ENCODE peak calls at places on chromosomes 2 and 18, in five cellular contexts. C, R, N, G and S are unnamed samples.

GRCh38 chr2:113342650-113343049 is 63.9 kb upstream of the PAX8 start:
- DNase-seq in C (no peak), R (no peak), N (no peak), G (no peak), S (no peak)

GRCh38 chr18:23341983-23342382 is 111.1 kb upstream of the RIOK3 start:
- DNase-seq in C (no peak), R (no peak), N (no peak), G (no peak), S (no peak)

GRCh38 chr18:8367217-8367988 is 241.8 kb upstream of the RAB12 start:
- DNase-seq in C (peak; percentile 30), R (peak; percentile 67), N (peak; percentile 37), G (no peak), S (peak; percentile 8)

GRCh38 chr2:57146951-57147350 is 899.7 kb upstream of the VRK2 start:
- DNase-seq in C (peak; percentile 71), R (no peak), N (no peak), G (no peak), S (no peak)

GRCh38 chr18:25661836-25662235 is 309.9 kb upstream of the ZNF521 start:
- DNase-seq in C (peak; percentile 28), R (no peak), N (no peak), G (no peak), S (no peak)

GRCh38 chr2:138029238-138029637 is 65.0 kb downstream of the HNMT start:
- DNase-seq in C (peak; percentile 81), R (no peak), N (no peak), G (no peak), S (no peak)

GRCh38 chr2:25174192-25174861 is 5.9 kb upstream of the POMC start:
- DNase-seq in C (no peak), R (no peak), N (no peak), G (no peak), S (no peak)

GRCh38 chr2:60302377-60303126 is 250.9 kb downstream of the BCL11A start:
- DNase-seq in C (no peak), R (no peak), N (no peak), G (no peak), S (no peak)

GRCh38 chr18:79516441-79516931 is 120.8 kb downstream of the NFATC1 start:
- DNase-seq in C (no peak), R (no peak), N (no peak), G (peak; percentile 35), S (no peak)

GRCh38 chr2:24635181-24635580 is 144.1 kb downstream of the NCOA1 start:
- DNase-seq in C (peak; percentile 7), R (peak; percentile 23), N (no peak), G (no peak), S (no peak)

GRCh38 chr2:95333888-95334338 is 36.8 kb downstream of the KCNIP3 start:
- DNase-seq in C (no peak), R (peak; percentile 6), N (no peak), G (no peak), S (peak; percentile 96)

GRCh38 chr2:217650716-217651360 is 352.0 kb downstream of the TNS1 start:
- DNase-seq in C (peak; percentile 86), R (no peak), N (peak; percentile 29), G (no peak), S (peak; percentile 62)

GRCh38 chr2:101152195-101153076 is 1.3 kb upstream of the TBC1D8 start:
- DNase-seq in C (peak; percentile 86), R (peak; percentile 42), N (no peak), G (no peak), S (peak; percentile 67)

GRCh38 chr2:85561280-85562212 is at the start of gene GGCX:
- DNase-seq in C (peak; percentile 94), R (peak; percentile 96), N (peak; percentile 92), G (peak; percentile 96), S (peak; percentile 85)
- TF ChIP-seq CTCF in C (peak; percentile 15), R (no peak), N (no peak), G (no peak), S (peak; percentile 15)

GRCh38 chr2:144097440-144098225 is 422.3 kb downstream of the ZEB2 start:
- DNase-seq in C (peak; percentile 41), R (no peak), N (no peak), G (no peak), S (no peak)

GRCh38 chr2:144102386-144102785 is 417.5 kb downstream of the ZEB2 start:
- DNase-seq in C (no peak), R (no peak), N (no peak), G (no peak), S (peak; percentile 95)

GRCh38 chr2:144099340-144099739 is 420.6 kb downstream of the ZEB2 start:
- DNase-seq in C (no peak), R (no peak), N (no peak), G (no peak), S (no peak)

GRCh38 chr2:144096531-144096930 is 423.4 kb downstream of the ZEB2 start:
- DNase-seq in C (no peak), R (no peak), N (no peak), G (no peak), S (no peak)

DNA sequence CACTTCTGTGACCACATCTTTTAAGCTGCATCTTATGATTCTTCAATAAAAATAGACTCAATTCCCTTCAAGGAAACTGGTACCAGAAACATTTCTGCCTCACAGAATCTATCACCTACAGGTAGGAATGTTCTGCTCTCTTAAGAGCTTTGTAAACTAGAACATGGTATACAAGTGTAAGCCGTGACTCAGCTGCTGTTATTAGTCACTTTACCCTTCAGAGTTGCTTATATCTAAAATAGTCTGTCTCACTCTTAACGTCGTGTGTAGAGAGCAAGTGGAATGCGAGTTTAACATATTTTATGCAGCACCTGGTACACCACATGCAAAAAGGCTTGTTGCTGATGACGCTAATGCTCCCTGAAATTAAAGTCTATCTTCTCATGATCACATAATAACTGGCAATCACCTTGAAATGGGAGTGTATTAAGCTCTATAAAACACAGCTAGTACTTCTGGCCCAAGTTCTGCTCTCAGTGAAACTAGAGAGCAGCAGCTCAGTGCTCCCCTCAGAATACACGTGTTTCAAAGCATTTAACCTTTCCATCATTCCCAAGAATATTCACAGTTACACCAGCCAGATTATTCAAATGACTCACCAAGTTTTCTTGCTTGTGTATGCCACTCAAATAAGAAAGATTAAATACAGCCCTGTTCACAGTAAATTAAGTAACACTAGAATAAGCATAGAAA is 420.0 kb downstream of the ZEB2 start:
- DNase-seq in C (peak; percentile 92), R (no peak), N (no peak), G (no peak), S (peak; percentile 96)
- TF ChIP-seq CTCF in C (peak; percentile 54), R (no peak), N (no peak), G (no peak), S (peak; percentile 54)

DNA sequence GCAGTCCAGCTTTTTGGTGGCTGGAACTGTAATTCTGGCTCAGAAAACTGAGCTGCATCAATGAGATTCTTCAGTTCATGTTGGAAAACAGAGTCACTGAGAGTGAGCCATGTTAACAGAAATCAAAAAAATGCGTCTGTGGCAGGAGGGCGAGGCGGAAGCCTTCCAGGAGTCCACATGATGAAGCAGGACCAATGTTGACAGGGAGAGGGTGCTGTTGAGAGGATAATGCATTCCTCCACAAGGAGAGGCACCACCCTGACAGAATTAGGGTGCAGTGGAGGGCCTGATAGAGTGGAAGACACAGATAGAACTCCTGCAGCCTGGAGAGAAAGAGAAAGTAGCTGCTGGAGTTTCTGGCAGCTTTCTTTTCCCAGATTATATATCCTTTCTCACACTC is 111.5 kb downstream of the MGAT5 start:
- DNase-seq in C (peak; percentile 20), R (no peak), N (peak; percentile 48), G (no peak), S (no peak)
- TF ChIP-seq CTCF in C (peak; percentile 22), R (no peak), N (peak; percentile 55), G (no peak), S (no peak)

DNA sequence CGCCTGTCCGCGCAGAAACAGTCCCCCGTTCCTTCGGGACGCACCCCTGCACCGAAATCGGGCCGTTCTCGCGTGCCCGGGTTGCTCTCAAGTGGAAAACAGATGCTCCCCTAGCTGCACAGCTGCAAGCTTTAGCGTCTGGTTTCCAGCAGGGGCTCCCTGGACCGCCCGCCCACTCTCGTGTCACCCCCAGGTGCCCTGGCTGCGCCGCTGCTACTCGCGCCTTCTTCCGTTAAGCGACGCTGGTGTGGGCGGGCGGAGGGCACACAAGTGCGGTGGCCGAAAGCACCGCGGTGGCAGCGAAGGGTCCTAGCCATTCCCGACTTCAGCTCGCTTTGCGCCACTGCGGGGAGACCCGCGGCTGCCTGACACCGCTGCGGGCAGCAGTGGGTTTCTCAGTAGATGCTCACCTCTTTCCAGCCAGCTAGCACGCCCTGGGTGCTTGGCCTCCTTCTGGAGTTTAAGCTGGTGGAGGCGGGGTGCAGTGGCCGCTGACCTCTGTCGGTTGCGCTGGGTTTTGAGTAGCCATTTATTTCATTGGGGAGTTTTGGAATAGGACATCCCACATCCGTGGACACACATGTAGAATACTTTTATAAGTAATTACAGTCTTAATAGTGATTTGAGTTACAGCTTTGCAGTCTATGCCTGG is 806 bp downstream of the ZNF407 start:
- DNase-seq in C (peak; percentile 62), R (peak; percentile 59), N (peak; percentile 48), G (no peak), S (peak; percentile 18)
- TF ChIP-seq CTCF in C (peak; percentile 37), R (peak; percentile 12), N (peak; percentile 27), G (no peak), S (peak; percentile 16)

DNA sequence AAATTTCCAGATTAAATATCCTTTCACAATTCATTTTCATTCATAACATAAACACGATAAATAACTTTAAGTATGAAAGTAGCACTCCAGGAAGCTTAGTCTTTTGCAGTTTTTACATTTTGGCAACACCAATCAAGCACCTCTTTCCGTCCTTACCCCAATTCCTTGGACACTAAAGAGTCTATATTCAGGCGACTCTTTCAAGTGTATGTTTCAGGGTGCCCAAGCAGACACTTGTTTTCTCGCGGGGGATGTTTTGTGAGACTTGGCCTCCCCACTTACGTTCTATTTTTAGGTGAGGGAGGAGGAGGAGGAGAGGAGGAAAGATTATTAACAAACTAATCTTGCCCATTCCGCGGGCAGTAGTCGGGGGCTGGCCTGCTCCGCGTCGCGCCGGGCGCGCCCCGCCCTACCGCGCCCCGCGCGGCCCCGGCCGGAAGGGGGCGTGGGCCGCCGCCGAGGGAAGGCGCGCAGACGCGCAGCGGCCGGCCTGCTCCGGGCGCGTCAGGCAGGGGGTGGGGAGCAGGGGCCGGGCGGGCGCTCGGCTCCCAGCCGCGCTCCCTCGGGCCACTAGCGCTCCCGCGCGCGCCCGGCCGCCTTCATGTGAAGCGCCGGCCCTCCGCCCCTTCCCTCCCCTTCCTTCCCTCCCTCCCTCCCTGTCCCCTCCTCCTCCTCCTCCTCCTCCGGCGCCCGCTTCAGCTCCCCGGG is at the start of gene ITPRID2:
- DNase-seq in C (peak; percentile 94), R (peak; percentile 86), N (peak; percentile 95), G (no peak), S (peak; percentile 71)
- TF ChIP-seq CTCF in C (no peak), R (peak; percentile 9), N (peak; percentile 8), G (no peak), S (peak; percentile 7)

GRCh38 chr2:27891063-27891819 is 712 bp downstream of the BABAM2 start:
- DNase-seq in C (peak; percentile 83), R (peak; percentile 66), N (peak; percentile 81), G (peak; percentile 90), S (peak; percentile 41)

GRCh38 chr2:27889774-27890145 is 427 bp downstream of the RBKS start:
- DNase-seq in C (peak; percentile 15), R (no peak), N (no peak), G (no peak), S (peak; percentile 17)

GRCh38 chr2:27891820-27892105 is 1.2 kb downstream of the BABAM2 start:
- DNase-seq in C (peak; percentile 66), R (no peak), N (no peak), G (no peak), S (no peak)

GRCh38 chr2:27888790-27889189 is 1.4 kb downstream of the RBKS start:
- DNase-seq in C (peak; percentile 47), R (no peak), N (no peak), G (no peak), S (no peak)

GRCh38 chr2:27890146-27891062 is at the start of the genes BABAM2 and RBKS:
- DNase-seq in C (peak; percentile 82), R (peak; percentile 84), N (peak; percentile 97), G (peak; percentile 94), S (peak; percentile 73)
- TF ChIP-seq CTCF in C (no peak), R (no peak), N (no peak), G (no peak), S (no peak)

GRCh38 chr2:12716250-12717190 is at the start of gene TRIB2:
- DNase-seq in C (peak; percentile 96), R (peak; percentile 90), N (peak; percentile 94), G (peak; percentile 95), S (peak; percentile 37)
- TF ChIP-seq CTCF in C (no peak), R (peak; percentile 7), N (peak; percentile 19), G (no peak), S (peak; percentile 15)